ENCODE peak calls at places on chromosomes 11 and 22, in six cellular contexts. F is SK-N-SH, K is K562, M is H1, L is HL-60, I is GM12878. S is an unnamed sample.
A peak's percentile ranks its signal among the peaks of the same experiment; 100 is the strongest.

GRCh38 chr22:42309865-42310264 is 39.4 kb upstream of the TCF20 start:
- DNase-seq in F (no peak), K (no peak), M (no peak), L (no peak), I (no peak), S (no peak)

GRCh38 chr11:110918351-110918750 is 206.1 kb upstream of the ARHGAP20 start:
- DNase-seq in F (no peak), K (no peak), M (no peak), L (no peak), I (no peak), S (no peak)

GRCh38 chr11:11979487-11980117 is 28.8 kb downstream of the DKK3 start:
- DNase-seq in F (peak; percentile 69), K (no peak), M (no peak), L (no peak), I (no peak), S (no peak)

GRCh38 chr22:43867839-43868652 is 5.7 kb upstream of the SULT4A1 start:
- DNase-seq in F (no peak), K (peak; percentile 44), M (peak; percentile 93), L (peak; percentile 21), I (no peak), S (no peak)

GRCh38 chr11:10605941-10606381 is 37.5 kb upstream of the LYVE1 start:
- DNase-seq in F (no peak), K (peak; percentile 46), M (no peak), L (peak; percentile 90), I (no peak), S (peak; percentile 8)

GRCh38 chr11:15347969-15348734 is 233.4 kb downstream of the INSC start:
- DNase-seq in F (no peak), K (no peak), M (no peak), L (peak; percentile 57), I (no peak), S (no peak)

GRCh38 chr11:25769287-25769686 is 562.6 kb upstream of the ANO3 start:
- DNase-seq in F (no peak), K (no peak), M (no peak), L (no peak), I (no peak), S (no peak)

GRCh38 chr11:130771708-130772107 is 144.6 kb downstream of the SNX19 start:
- DNase-seq in F (no peak), K (no peak), M (no peak), L (no peak), I (no peak), S (no peak)

GRCh38 chr11:34330653-34331052 is 27.2 kb downstream of the ABTB2 start:
- DNase-seq in F (no peak), K (no peak), M (no peak), L (no peak), I (no peak), S (no peak)

GRCh38 chr11:34926831-34927132 is 10.4 kb downstream of the PDHX start:
- DNase-seq in F (no peak), K (no peak), M (no peak), L (no peak), I (no peak), S (no peak)

GRCh38 chr11:134068829-134069425 is at the start of gene JAM3:
- DNase-seq in F (peak; percentile 100), K (peak; percentile 99), M (peak; percentile 99), L (peak; percentile 26), I (peak; percentile 25), S (peak; percentile 83)

GRCh38 chr11:134701564-134702165 is 289.6 kb upstream of the B3GAT1 start:
- DNase-seq in F (no peak), K (no peak), M (no peak), L (no peak), I (no peak), S (no peak)

GRCh38 chr11:17978553-17979287 is 34.1 kb downstream of the SERGEF start:
- DNase-seq in F (peak; percentile 61), K (peak; percentile 49), M (peak; percentile 71), L (peak; percentile 50), I (no peak), S (peak; percentile 59)

GRCh38 chr11:93267383-93267782 is 63.2 kb upstream of the DEUP1 start:
- DNase-seq in F (no peak), K (no peak), M (no peak), L (no peak), I (no peak), S (no peak)

GRCh38 chr11:75346912-75347647 is 4.4 kb downstream of the ARRB1 start:
- DNase-seq in F (no peak), K (no peak), M (no peak), L (no peak), I (no peak), S (no peak)

GRCh38 chr22:46764779-46765485 is 2.5 kb downstream of the TBC1D22A start:
- DNase-seq in F (no peak), K (no peak), M (no peak), L (no peak), I (no peak), S (no peak)

GRCh38 chr11:32434387-32435151 is 770 bp downstream of the WT1 start:
- DNase-seq in F (peak; percentile 26), K (peak; percentile 85), M (peak; percentile 86), L (peak; percentile 91), I (no peak), S (peak; percentile 5)

GRCh38 chr11:1482581-1483444 is 3.8 kb downstream of the MOB2 start:
- DNase-seq in F (no peak), K (no peak), M (no peak), L (no peak), I (no peak), S (no peak)

GRCh38 chr22:17583151-17583550 is 19.9 kb downstream of the SLC25A18 start:
- DNase-seq in F (no peak), K (no peak), M (no peak), L (no peak), I (no peak), S (no peak)

GRCh38 chr11:15113381-15113780 is 1.3 kb upstream of the INSC start:
- DNase-seq in F (no peak), K (no peak), M (no peak), L (peak; percentile 92), I (peak; percentile 73), S (no peak)

GRCh38 chr11:114319716-114320328 is 23.6 kb downstream of the NNMT start:
- DNase-seq in F (no peak), K (no peak), M (no peak), L (no peak), I (no peak), S (no peak)

GRCh38 chr22:48045369-48045768 is 1282.9 kb downstream of the TBC1D22A start:
- DNase-seq in F (no peak), K (no peak), M (no peak), L (no peak), I (peak; percentile 64), S (no peak)

GRCh38 chr22:48327721-48328120 is 1500.0 kb downstream of the BRD1 start:
- DNase-seq in F (no peak), K (no peak), M (no peak), L (no peak), I (no peak), S (no peak)

GRCh38 chr11:68721075-68721474 is 30.2 kb downstream of the TESMIN start:
- DNase-seq in F (no peak), K (no peak), M (no peak), L (no peak), I (no peak), S (no peak)

GRCh38 chr11:108618529-108618928 is 25.0 kb upstream of the EXPH5 start:
- DNase-seq in F (peak; percentile 37), K (no peak), M (no peak), L (no peak), I (no peak), S (no peak)

GRCh38 chr11:108617055-108617454 is 23.5 kb upstream of the EXPH5 start:
- DNase-seq in F (no peak), K (no peak), M (no peak), L (no peak), I (no peak), S (no peak)

GRCh38 chr11:108616549-108616948 is 23.0 kb upstream of the EXPH5 start:
- DNase-seq in F (no peak), K (no peak), M (no peak), L (no peak), I (no peak), S (peak; percentile 49)

GRCh38 chr11:108624196-108624925 is 30.8 kb upstream of the EXPH5 start:
- DNase-seq in F (no peak), K (no peak), M (no peak), L (no peak), I (no peak), S (no peak)

DNA sequence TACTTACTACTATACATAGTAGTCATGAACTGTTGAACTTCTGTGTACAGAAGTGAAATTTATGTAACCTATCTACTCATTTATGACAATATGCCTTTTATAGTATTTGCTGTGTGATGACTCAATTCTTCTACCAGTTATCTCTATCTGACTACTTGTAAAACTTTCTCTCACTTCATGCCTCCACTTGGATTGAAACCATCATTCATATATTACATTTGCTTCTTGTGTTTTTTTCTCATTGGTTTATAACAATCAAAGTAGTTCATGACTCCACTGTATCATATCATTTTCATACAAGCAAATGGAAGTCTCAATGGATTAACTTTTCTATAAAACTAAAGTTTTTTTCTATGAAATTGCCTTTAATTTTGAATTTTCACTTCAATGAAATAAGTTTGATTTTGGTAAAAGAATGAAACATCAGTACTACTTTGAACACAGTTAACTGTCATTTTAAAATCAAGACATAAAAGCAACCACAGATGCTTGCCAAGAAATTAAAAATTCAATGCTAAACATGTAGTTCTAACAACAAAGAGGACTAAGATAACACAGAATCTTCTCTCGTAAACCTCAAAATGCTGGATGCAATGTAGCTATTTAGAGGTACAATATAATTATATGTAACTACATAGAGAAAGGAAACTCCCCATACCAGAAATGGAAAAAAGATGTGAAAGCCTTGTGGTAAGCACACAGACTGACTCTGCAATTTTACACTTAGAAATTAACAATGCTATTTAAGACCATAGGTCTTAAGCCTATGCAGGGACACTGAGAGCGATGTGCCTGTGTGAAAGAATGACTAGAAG is 27.6 kb upstream of the EXPH5 start:
- DNase-seq in F (no peak), K (no peak), M (no peak), L (no peak), I (peak; percentile 86), S (no peak)
- TF ChIP-seq GABPA in F (no peak), K (no peak), M (no peak), L (no peak), I (peak; percentile 47), S (no peak)

DNA sequence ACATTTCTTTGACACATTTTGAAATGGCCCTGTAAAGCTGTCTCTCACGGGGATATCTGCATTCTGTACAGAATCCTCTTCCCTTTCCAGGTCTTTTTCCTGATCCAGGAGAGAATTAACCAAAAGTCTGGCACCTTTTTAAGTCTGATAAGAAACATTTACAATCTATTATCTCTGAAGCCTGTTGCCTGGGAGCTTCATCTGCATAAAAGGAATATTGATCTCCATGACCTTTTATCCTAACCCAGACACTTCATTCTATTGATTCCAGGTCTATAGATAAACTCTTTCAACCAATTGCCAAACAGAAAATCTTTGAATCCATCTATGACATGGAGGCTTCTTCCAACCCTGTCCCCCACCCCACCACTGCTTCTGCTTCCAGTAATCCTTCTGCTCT is 33.7 kb upstream of the EI24 start:
- DNase-seq in F (no peak), K (no peak), M (no peak), L (no peak), I (no peak), S (no peak)
- TF ChIP-seq GABPA in F (no peak), K (no peak), M (no peak), L (no peak), I (no peak), S (no peak)

GRCh38 chr11:66080055-66080817 is 10.2 kb downstream of the PACS1 start:
- DNase-seq in F (no peak), K (peak; percentile 63), M (no peak), L (peak; percentile 29), I (no peak), S (peak; percentile 34)
- TF ChIP-seq GABPA in F (no peak), K (no peak), M (no peak), L (no peak), I (no peak), S (no peak)

GRCh38 chr11:44903035-44903434 is 47.6 kb downstream of the TP53I11 start:
- DNase-seq in F (no peak), K (no peak), M (no peak), L (no peak), I (no peak), S (no peak)
- TF ChIP-seq GABPA in F (no peak), K (no peak), M (no peak), L (no peak), I (no peak), S (no peak)

S was measured in HepG2.